ENCODE peak calls at places on chromosomes 13 and 19, in five cellular contexts. One of them, this sample, is unnamed.

GRCh38 chr19:46875234-46875633 is 14.4 kb downstream of the ARHGAP35 start:
- DNase-seq in pancreas: no peak
- DNase-seq in left ventricle myocardium inferior: no peak
- DNase-seq in cardiac muscle cell: no peak
- DNase-seq in effector memory CD4-positive, alpha-beta T cell: no peak
- DNase-seq in this sample: no peak

GRCh38 chr19:28290963-28291657 is 921.8 kb downstream of the UQCRFS1 start:
- DNase-seq in pancreas: no peak
- DNase-seq in cardiac muscle cell: no peak
- DNase-seq in left ventricle myocardium inferior: no peak
- DNase-seq in effector memory CD4-positive, alpha-beta T cell: no peak
- DNase-seq in this sample: no peak

GRCh38 chr19:28934626-28935025 is 278.3 kb downstream of the UQCRFS1 start:
- DNase-seq in cardiac muscle cell: peak; percentile 13
- DNase-seq in left ventricle myocardium inferior: no peak
- DNase-seq in pancreas: no peak
- DNase-seq in effector memory CD4-positive, alpha-beta T cell: no peak
- DNase-seq in this sample: no peak

GRCh38 chr19:10566658-10567410 is 1.0 kb upstream of the KRI1 start:
- DNase-seq in cardiac muscle cell: no peak
- DNase-seq in effector memory CD4-positive, alpha-beta T cell: peak; percentile 52
- DNase-seq in left ventricle myocardium inferior: no peak
- DNase-seq in pancreas: peak; percentile 83
- DNase-seq in this sample: peak; percentile 72

GRCh38 chr13:21668665-21669599 is 1.9 kb upstream of the FGF9 start:
- DNase-seq in pancreas: peak; percentile 69
- DNase-seq in cardiac muscle cell: peak; percentile 38
- DNase-seq in left ventricle myocardium inferior: no peak
- DNase-seq in effector memory CD4-positive, alpha-beta T cell: peak; percentile 4
- DNase-seq in this sample: peak; percentile 54

GRCh38 chr13:48526269-48526668 is 6.6 kb downstream of the RCBTB2 start:
- DNase-seq in cardiac muscle cell: no peak
- DNase-seq in left ventricle myocardium inferior: no peak
- DNase-seq in effector memory CD4-positive, alpha-beta T cell: no peak
- DNase-seq in pancreas: no peak
- DNase-seq in this sample: no peak

GRCh38 chr13:91557328-91557727 is 158.9 kb downstream of the GPC5 start:
- DNase-seq in left ventricle myocardium inferior: no peak
- DNase-seq in cardiac muscle cell: no peak
- DNase-seq in pancreas: no peak
- DNase-seq in effector memory CD4-positive, alpha-beta T cell: no peak
- DNase-seq in this sample: no peak

GRCh38 chr13:45511310-45512147 is 46.8 kb downstream of the COG3 start:
- DNase-seq in left ventricle myocardium inferior: no peak
- DNase-seq in pancreas: no peak
- DNase-seq in cardiac muscle cell: peak; percentile 85
- DNase-seq in effector memory CD4-positive, alpha-beta T cell: peak; percentile 2
- DNase-seq in this sample: peak; percentile 65

GRCh38 chr19:19192910-19193423 is 909 bp downstream of the RFXANK start:
- DNase-seq in left ventricle myocardium inferior: no peak
- DNase-seq in pancreas: no peak
- DNase-seq in cardiac muscle cell: peak; percentile 15
- DNase-seq in effector memory CD4-positive, alpha-beta T cell: no peak
- DNase-seq in this sample: no peak

GRCh38 chr19:6127716-6128335 is 7.6 kb upstream of the ACSBG2 start:
- DNase-seq in cardiac muscle cell: no peak
- DNase-seq in pancreas: no peak
- DNase-seq in left ventricle myocardium inferior: no peak
- DNase-seq in effector memory CD4-positive, alpha-beta T cell: no peak
- DNase-seq in this sample: no peak

GRCh38 chr13:41568143-41568989 is 111.0 kb downstream of the RGCC start:
- DNase-seq in effector memory CD4-positive, alpha-beta T cell: no peak
- DNase-seq in pancreas: no peak
- DNase-seq in cardiac muscle cell: no peak
- DNase-seq in left ventricle myocardium inferior: no peak
- DNase-seq in this sample: no peak

GRCh38 chr19:49455729-49456128 is 2.7 kb downstream of the ALDH16A1 start:
- DNase-seq in pancreas: no peak
- DNase-seq in effector memory CD4-positive, alpha-beta T cell: no peak
- DNase-seq in left ventricle myocardium inferior: no peak
- DNase-seq in cardiac muscle cell: no peak
- DNase-seq in this sample: no peak

DNA sequence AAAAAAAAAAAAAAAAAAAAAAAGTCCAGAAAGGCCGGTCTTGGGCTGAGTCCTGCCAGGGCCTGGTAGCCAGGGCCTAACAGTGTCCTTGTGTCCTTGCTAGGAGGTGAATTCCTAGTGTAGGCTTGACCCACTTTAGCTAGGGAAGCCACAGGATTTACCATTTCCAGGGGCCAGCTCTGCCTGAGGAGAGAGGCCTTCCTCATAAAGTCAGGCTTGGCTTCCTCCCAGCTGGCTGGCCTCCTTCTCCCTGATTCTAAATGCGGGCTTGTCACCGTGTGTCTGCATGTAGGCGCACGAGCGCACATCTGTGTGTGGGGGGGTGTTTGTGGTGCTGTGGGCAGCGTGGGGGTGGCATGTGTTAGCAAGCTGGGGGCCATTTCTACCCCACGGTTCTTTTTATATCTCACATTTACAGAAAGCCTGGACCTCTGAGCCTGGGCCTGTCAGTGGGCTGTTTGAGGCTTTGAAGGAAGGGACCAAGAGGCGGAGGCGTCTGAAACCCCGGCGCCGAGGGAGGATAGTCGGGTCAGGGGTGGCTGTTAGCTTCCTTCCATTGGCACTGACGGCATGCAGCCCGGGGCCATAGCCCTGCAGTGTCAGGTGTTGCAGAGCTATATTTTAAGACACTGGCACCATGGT is 31.7 kb downstream of the IER2 start:
- DNase-seq in left ventricle myocardium inferior: peak; percentile 85
- DNase-seq in cardiac muscle cell: peak; percentile 85
- DNase-seq in pancreas: no peak
- DNase-seq in effector memory CD4-positive, alpha-beta T cell: no peak
- DNase-seq in this sample: no peak
- H3K27ac ChIP-seq in left ventricle myocardium inferior: peak overlapping the region; percentile 71
- H3K27ac ChIP-seq in cardiac muscle cell: peak overlapping the region; percentile 84
- H3K27ac ChIP-seq in pancreas: no peak overlapping the region
- H3K27ac ChIP-seq in effector memory CD4-positive, alpha-beta T cell: no peak overlapping the region
- H3K27ac ChIP-seq in this sample: no peak overlapping the region

DNA sequence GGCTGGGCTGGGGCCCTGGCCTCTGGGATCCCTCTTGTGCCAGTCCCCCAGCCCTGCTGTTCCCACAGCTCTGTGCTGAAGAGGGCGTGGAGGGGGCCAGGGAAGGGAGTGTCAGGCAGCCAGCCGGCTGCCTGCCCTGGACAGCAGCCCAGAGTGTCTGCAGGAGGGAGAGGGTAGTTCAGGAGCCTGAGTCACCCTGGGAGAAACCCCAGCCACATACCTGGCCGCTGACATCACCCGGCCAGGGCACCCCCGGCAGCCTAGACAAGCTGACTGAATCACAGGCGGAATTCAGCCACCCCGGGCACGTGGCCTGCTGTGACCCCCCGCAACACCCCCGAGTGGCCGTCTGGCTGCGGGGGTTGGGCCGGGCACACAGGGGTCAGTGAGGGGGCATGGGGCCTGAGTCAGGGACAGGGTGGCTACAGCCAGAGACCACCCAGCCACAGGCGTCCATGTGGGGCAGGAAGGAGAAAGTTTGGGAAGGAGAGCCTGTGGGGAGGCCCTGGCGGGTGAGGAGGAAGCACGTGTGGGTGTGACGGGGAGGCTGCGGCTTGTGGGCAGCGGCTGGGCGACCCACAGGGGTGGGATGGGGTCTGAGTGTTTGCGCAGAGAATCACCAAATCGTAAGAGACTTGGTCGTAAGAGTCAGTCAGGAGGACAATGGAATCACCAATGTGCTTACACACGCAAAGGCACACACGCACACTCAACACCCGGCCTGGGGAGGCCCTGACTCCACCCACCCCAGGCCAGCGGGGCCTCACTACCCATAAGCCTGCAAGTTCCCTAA is 11.9 kb upstream of the FOSB start:
- DNase-seq in pancreas: peak; percentile 99
- DNase-seq in effector memory CD4-positive, alpha-beta T cell: peak; percentile 82
- DNase-seq in left ventricle myocardium inferior: peak; percentile 85
- DNase-seq in cardiac muscle cell: peak; percentile 99
- DNase-seq in this sample: peak; percentile 91
- H3K4me3 ChIP-seq in pancreas: peak overlapping the region; percentile 26
- H3K4me3 ChIP-seq in effector memory CD4-positive, alpha-beta T cell: no peak overlapping the region
- H3K4me3 ChIP-seq in left ventricle myocardium inferior: peak overlapping the region; percentile 48
- H3K4me3 ChIP-seq in cardiac muscle cell: no peak overlapping the region
- H3K4me3 ChIP-seq in this sample: no peak overlapping the region

DNA sequence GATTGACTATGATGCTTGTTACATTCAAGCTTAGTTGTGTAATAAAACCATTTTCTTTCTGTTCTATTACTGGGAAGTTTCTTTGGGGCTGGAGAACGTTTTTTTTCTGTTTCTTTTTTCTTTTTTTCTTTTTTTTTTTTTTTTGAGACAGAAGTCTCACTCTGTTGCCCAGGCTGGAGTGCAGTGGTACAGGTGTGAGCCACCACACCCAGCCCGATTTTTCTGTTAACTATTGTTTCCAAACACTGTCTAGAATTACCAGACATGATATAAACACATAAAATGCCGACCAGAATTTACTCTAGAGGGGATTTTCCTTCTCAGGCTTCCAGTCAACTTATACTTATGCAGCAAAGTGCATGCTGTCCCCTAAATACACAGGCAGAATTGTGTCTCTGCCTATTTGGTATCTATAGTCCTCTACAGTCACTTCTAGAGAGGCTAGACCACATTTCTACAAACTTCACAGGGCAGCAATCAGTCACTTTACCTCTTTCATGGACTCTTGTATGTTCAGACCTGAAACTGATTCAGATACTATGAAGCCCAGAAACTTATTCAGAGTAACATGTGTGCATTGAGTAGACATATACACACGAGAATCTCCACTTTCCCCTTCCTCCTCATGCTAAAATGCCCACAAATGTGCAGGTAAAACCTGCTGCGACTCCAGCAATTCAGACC is 121.2 kb downstream of the ZNF737 start:
- DNase-seq in pancreas: no peak
- DNase-seq in left ventricle myocardium inferior: no peak
- DNase-seq in cardiac muscle cell: no peak
- DNase-seq in effector memory CD4-positive, alpha-beta T cell: no peak
- DNase-seq in this sample: no peak
- H3K9me3 ChIP-seq in pancreas: no peaks in the 10 kb centered on the region
- H3K9me3 ChIP-seq in left ventricle myocardium inferior: no peaks in the 10 kb centered on the region
- H3K9me3 ChIP-seq in cardiac muscle cell: no peaks in the 10 kb centered on the region
- H3K9me3 ChIP-seq in effector memory CD4-positive, alpha-beta T cell: no peaks in the 10 kb centered on the region
- H3K9me3 ChIP-seq in this sample: no peaks in the 10 kb centered on the region

GRCh38 chr13:33261426-33262068 is 24.0 kb downstream of the STARD13 start:
- DNase-seq in effector memory CD4-positive, alpha-beta T cell: no peak
- DNase-seq in left ventricle myocardium inferior: no peak
- DNase-seq in pancreas: no peak
- DNase-seq in cardiac muscle cell: no peak
- DNase-seq in this sample: no peak
- H3K27ac ChIP-seq in effector memory CD4-positive, alpha-beta T cell: no peak overlapping the region
- H3K27ac ChIP-seq in left ventricle myocardium inferior: peak overlapping the region; percentile 88
- H3K27ac ChIP-seq in pancreas: no peak overlapping the region
- H3K27ac ChIP-seq in cardiac muscle cell: peak overlapping the region; percentile 0
- H3K27ac ChIP-seq in this sample: no peak overlapping the region

GRCh38 chr19:13864223-13864512 is 12.8 kb upstream of the NANOS3 start:
- DNase-seq in pancreas: no peak
- DNase-seq in left ventricle myocardium inferior: no peak
- DNase-seq in effector memory CD4-positive, alpha-beta T cell: no peak
- DNase-seq in cardiac muscle cell: no peak
- DNase-seq in this sample: no peak

GRCh38 chr19:13865243-13865577 is 11.7 kb upstream of the NANOS3 start:
- DNase-seq in pancreas: no peak
- DNase-seq in cardiac muscle cell: no peak
- DNase-seq in left ventricle myocardium inferior: no peak
- DNase-seq in effector memory CD4-positive, alpha-beta T cell: no peak
- DNase-seq in this sample: no peak

GRCh38 chr19:13866463-13867046 is 10.4 kb upstream of the NANOS3 start:
- DNase-seq in pancreas: no peak
- DNase-seq in left ventricle myocardium inferior: no peak
- DNase-seq in effector memory CD4-positive, alpha-beta T cell: no peak
- DNase-seq in cardiac muscle cell: no peak
- DNase-seq in this sample: no peak

GRCh38 chr19:13865578-13866462 is 11.1 kb upstream of the NANOS3 start:
- DNase-seq in pancreas: peak; percentile 83
- DNase-seq in left ventricle myocardium inferior: no peak
- DNase-seq in effector memory CD4-positive, alpha-beta T cell: no peak
- DNase-seq in cardiac muscle cell: peak; percentile 10
- DNase-seq in this sample: no peak

GRCh38 chr19:13864513-13865242 is 12.3 kb upstream of the NANOS3 start:
- DNase-seq in left ventricle myocardium inferior: no peak
- DNase-seq in pancreas: peak; percentile 71
- DNase-seq in cardiac muscle cell: no peak
- DNase-seq in effector memory CD4-positive, alpha-beta T cell: no peak
- DNase-seq in this sample: peak; percentile 41
- H3K4me3 ChIP-seq in left ventricle myocardium inferior: peak overlapping the region; percentile 85
- H3K4me3 ChIP-seq in pancreas: peak overlapping the region; percentile 76
- H3K4me3 ChIP-seq in cardiac muscle cell: peak overlapping the region; percentile 96
- H3K4me3 ChIP-seq in effector memory CD4-positive, alpha-beta T cell: peak overlapping the region; percentile 22
- H3K4me3 ChIP-seq in this sample: no peak overlapping the region